ENCODE peak calls at places on chromosomes 13 and 19, in nine cellular contexts. B is breast epithelium, W is thyroid gland, L is prostate gland, P is esophagus muscularis mucosa, D is pancreas, S is lower lobe of right lung, U is Peyer's patch, I is spleen. Z is an unnamed sample. For H3K9me3, the result is how much of the 10 kb centered on the place peaks cover.

GRCh38 chr13:95239293-95239692 is 62.0 kb downstream of the ABCC4 start:
- DNase-seq in B (no peak), W (no peak), L (no peak), P (no peak), D (no peak), S (no peak), U (no peak), I (no peak), Z (no peak)

GRCh38 chr19:2488942-2489731 is 13.2 kb downstream of the GADD45B start:
- DNase-seq in B (peak), W (peak), L (no peak), P (no peak), D (peak), S (peak), U (peak), I (peak), Z (peak)

GRCh38 chr19:49109051-49109450 is 5.1 kb upstream of the LIN7B start:
- DNase-seq in B (no peak), W (no peak), L (no peak), P (no peak), D (no peak), S (no peak), U (no peak), I (no peak), Z (no peak)

GRCh38 chr13:112979406-112979902 is 10.4 kb downstream of the MCF2L start:
- DNase-seq in B (no peak), W (no peak), L (no peak), P (no peak), D (no peak), S (no peak), U (no peak), I (no peak), Z (no peak)

GRCh38 chr13:35720290-35720689 is 243.8 kb upstream of the MAB21L1 start:
- DNase-seq in B (no peak), W (no peak), L (no peak), P (no peak), D (no peak), S (no peak), U (no peak), I (no peak), Z (no peak)

GRCh38 chr19:15684828-15685227 is 11.9 kb downstream of the CYP4F12 start:
- DNase-seq in B (no peak), W (no peak), L (no peak), P (peak), D (no peak), S (no peak), U (no peak), I (no peak), Z (no peak)

GRCh38 chr13:87677043-87677333 is 5.8 kb downstream of the SLITRK5 start:
- DNase-seq in B (no peak), W (peak), L (no peak), P (no peak), D (no peak), S (no peak), U (no peak), I (no peak), Z (no peak)

GRCh38 chr13:37806666-37807065 is 62.9 kb downstream of the TRPC4 start:
- DNase-seq in B (no peak), W (no peak), L (no peak), P (no peak), D (no peak), S (no peak), U (no peak), I (no peak), Z (no peak)

GRCh38 chr19:50003810-50004419 is 21.3 kb downstream of the VRK3 start:
- DNase-seq in B (no peak), W (peak), L (no peak), P (no peak), D (no peak), S (no peak), U (no peak), I (no peak), Z (no peak)

GRCh38 chr13:45370922-45371406 is 30.0 kb upstream of the TPT1 start:
- DNase-seq in B (peak), W (peak), L (peak), P (no peak), D (peak), S (peak), U (peak), I (peak), Z (peak)

GRCh38 chr19:39099341-39099740 is 15.2 kb downstream of the ACP7 start:
- DNase-seq in B (no peak), W (no peak), L (no peak), P (no peak), D (no peak), S (no peak), U (no peak), I (no peak), Z (no peak)

GRCh38 chr13:48562296-48563066 is 29.6 kb upstream of the RCBTB2 start:
- DNase-seq in B (no peak), W (no peak), L (no peak), P (peak), D (no peak), S (no peak), U (peak), I (no peak), Z (no peak)

GRCh38 chr19:3108775-3109174 is 14.6 kb downstream of the GNA11 start:
- DNase-seq in B (no peak), W (peak), L (peak), P (no peak), D (no peak), S (peak), U (peak), I (peak), Z (no peak)

GRCh38 chr19:1647664-1648155 is 4.7 kb downstream of the TCF3 start:
- DNase-seq in B (no peak), W (no peak), L (no peak), P (no peak), D (no peak), S (no peak), U (peak), I (no peak), Z (no peak)

GRCh38 chr19:6161271-6161850 is 25.9 kb downstream of the ACSBG2 start:
- DNase-seq in B (no peak), W (no peak), L (no peak), P (no peak), D (no peak), S (peak), U (peak), I (no peak), Z (peak)

GRCh38 chr19:34269489-34269888 is 15.1 kb downstream of the GARRE1 start:
- DNase-seq in B (no peak), W (peak), L (no peak), P (no peak), D (no peak), S (no peak), U (peak), I (no peak), Z (no peak)

GRCh38 chr13:78742659-78743058 is 83.7 kb upstream of the OBI1 start:
- DNase-seq in B (no peak), W (peak), L (no peak), P (no peak), D (no peak), S (no peak), U (no peak), I (no peak), Z (no peak)

GRCh38 chr19:45528149-45528743 is 21.0 kb downstream of the VASP start:
- DNase-seq in B (no peak), W (no peak), L (peak), P (no peak), D (peak), S (no peak), U (no peak), I (no peak), Z (no peak)

GRCh38 chr19:945401-946252 is 19.8 kb downstream of the ARID3A start:
- DNase-seq in B (no peak), W (no peak), L (no peak), P (no peak), D (no peak), S (no peak), U (no peak), I (no peak), Z (no peak)

GRCh38 chr19:38917921-38918491 is 6.0 kb upstream of the CCER2 start:
- DNase-seq in B (no peak), W (no peak), L (no peak), P (no peak), D (no peak), S (peak), U (peak), I (peak), Z (no peak)

GRCh38 chr19:13834308-13834790 is 39.1 kb downstream of the ZSWIM4 start:
- DNase-seq in B (no peak), W (no peak), L (no peak), P (no peak), D (no peak), S (no peak), U (no peak), I (no peak), Z (no peak)

GRCh38 chr13:75492389-75492788 is 10.4 kb upstream of the TBC1D4 start:
- DNase-seq in B (no peak), W (no peak), L (no peak), P (no peak), D (no peak), S (no peak), U (no peak), I (no peak), Z (no peak)

GRCh38 chr13:101218484-101218883 is 197.8 kb downstream of the NALCN start:
- DNase-seq in B (no peak), W (no peak), L (no peak), P (no peak), D (no peak), S (no peak), U (no peak), I (no peak), Z (no peak)

GRCh38 chr19:23409392-23410048 is 14.2 kb upstream of the ZNF91 start:
- DNase-seq in B (no peak), W (no peak), L (no peak), P (no peak), D (no peak), S (no peak), U (peak), I (no peak), Z (no peak)

GRCh38 chr19:55383279-55383788 is 758 bp downstream of the TMEM238 start:
- DNase-seq in B (no peak), W (no peak), L (no peak), P (no peak), D (no peak), S (no peak), U (peak), I (peak), Z (no peak)

GRCh38 chr19:55257461-55258411 is 1.1 kb downstream of the PPP6R1 start:
- DNase-seq in B (no peak), W (peak), L (no peak), P (no peak), D (no peak), S (no peak), U (no peak), I (peak), Z (no peak)

GRCh38 chr13:91328726-91329125 is 18.8 kb upstream of the MIR17HG start:
- DNase-seq in B (no peak), W (no peak), L (no peak), P (no peak), D (no peak), S (no peak), U (no peak), I (no peak), Z (no peak)

GRCh38 chr13:32790731-32791130 is 204.5 kb downstream of the PDS5B start:
- DNase-seq in B (no peak), W (no peak), L (no peak), P (no peak), D (no peak), S (no peak), U (no peak), I (no peak), Z (no peak)

GRCh38 chr13:86085890-86086289 is 286.7 kb upstream of the SLITRK6 start:
- DNase-seq in B (no peak), W (no peak), L (no peak), P (no peak), D (no peak), S (no peak), U (no peak), I (no peak), Z (no peak)

GRCh38 chr13:76331948-76332712 is 554.1 kb downstream of the KCTD12 start:
- DNase-seq in B (no peak), W (no peak), L (no peak), P (no peak), D (no peak), S (no peak), U (no peak), I (no peak), Z (no peak)

GRCh38 chr13:101544979-101545378 is 92.5 kb downstream of the ITGBL1 start:
- DNase-seq in B (no peak), W (no peak), L (no peak), P (no peak), D (no peak), S (no peak), U (no peak), I (no peak), Z (no peak)

GRCh38 chr19:16001481-16002312 is 52.9 kb downstream of the OR10H4 start:
- DNase-seq in B (no peak), W (no peak), L (peak), P (peak), D (peak), S (no peak), U (no peak), I (no peak), Z (no peak)

GRCh38 chr13:74026753-74027152 is 107.5 kb downstream of the KLF12 start:
- DNase-seq in B (no peak), W (no peak), L (no peak), P (no peak), D (no peak), S (no peak), U (peak), I (peak), Z (no peak)

GRCh38 chr13:73090116-73090811 is 31.5 kb downstream of the KLF5 start:
- DNase-seq in B (no peak), W (peak), L (peak), P (no peak), D (peak), S (no peak), U (peak), I (no peak), Z (no peak)

GRCh38 chr13:32883501-32883900 is 132.7 kb upstream of the KL start:
- DNase-seq in B (no peak), W (peak), L (peak), P (no peak), D (peak), S (no peak), U (no peak), I (no peak), Z (no peak)

GRCh38 chr13:99969934-99970760 is 1.4 kb downstream of the ZIC5 start:
- DNase-seq in B (no peak), W (no peak), L (no peak), P (no peak), D (no peak), S (no peak), U (peak), I (no peak), Z (no peak)

GRCh38 chr13:99967884-99968520 is 3.6 kb downstream of the ZIC5 start:
- DNase-seq in B (no peak), W (no peak), L (no peak), P (no peak), D (no peak), S (no peak), U (peak), I (no peak), Z (no peak)

GRCh38 chr13:99969368-99969933 is 2.1 kb downstream of the ZIC5 start:
- DNase-seq in B (no peak), W (no peak), L (no peak), P (no peak), D (no peak), S (no peak), U (peak), I (no peak), Z (no peak)

GRCh38 chr13:99967498-99967883 is 4.1 kb downstream of the ZIC5 start:
- DNase-seq in B (no peak), W (no peak), L (no peak), P (no peak), D (no peak), S (no peak), U (no peak), I (no peak), Z (no peak)

DNA sequence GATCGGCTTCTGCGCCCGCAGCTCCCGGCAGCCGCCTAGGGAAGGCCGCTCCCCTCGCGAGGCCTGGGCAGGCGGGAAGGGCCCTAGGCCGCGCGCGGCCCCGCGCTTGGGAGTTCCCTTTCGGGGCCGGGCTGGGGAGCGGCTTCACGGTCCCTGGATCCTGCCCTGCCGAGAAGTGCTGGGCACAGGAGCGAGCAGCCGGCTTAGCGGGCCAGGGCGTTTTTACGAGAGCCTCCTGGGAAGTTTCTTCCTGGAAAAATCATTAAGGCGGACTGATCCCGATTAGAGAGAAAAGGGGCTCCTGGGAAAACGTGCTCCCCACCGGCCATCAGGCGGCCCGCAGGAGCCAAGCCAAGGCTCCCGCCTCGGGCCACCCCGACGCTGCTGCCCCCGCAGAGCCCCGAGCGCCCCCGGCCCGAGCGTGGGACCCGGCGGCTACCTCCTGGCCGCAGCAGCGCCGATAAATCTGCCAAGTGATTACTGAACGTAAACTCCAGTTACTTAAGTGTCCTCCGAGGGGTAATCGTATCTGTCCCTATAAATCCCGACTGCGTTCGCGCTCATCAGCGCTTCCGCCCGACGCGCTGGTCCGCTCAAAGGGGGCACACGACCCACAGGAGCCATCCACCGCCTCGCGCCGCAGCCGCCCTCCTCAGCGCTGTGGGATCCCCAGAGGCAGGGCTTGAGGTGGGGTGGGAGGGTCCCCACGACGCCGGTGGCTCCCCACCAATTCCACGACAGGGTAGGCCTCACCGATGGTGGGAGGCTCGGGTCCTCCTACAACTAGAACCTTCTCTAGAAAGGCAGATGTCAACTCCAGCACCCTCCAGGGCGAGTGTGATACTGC is 2.8 kb downstream of the ZIC5 start:
- DNase-seq in B (no peak), W (no peak), L (no peak), P (no peak), D (no peak), S (no peak), U (peak), I (no peak), Z (no peak)
- H3K9me3 ChIP-seq in B (under half), W (under half), L (under half), P (under half), D (under half), S (under half), U (under half), I (under half), Z (under half)

GRCh38 chr19:37505958-37506386 is 767 bp upstream of the ZNF793 start:
- DNase-seq in B (peak), W (no peak), L (no peak), P (peak), D (no peak), S (no peak), U (no peak), I (no peak), Z (no peak)
- H3K9me3 ChIP-seq in B (under half), W (under half), L (under half), P (under half), D (under half), S (under half), U (under half), I (half or more), Z (under half)

DNA sequence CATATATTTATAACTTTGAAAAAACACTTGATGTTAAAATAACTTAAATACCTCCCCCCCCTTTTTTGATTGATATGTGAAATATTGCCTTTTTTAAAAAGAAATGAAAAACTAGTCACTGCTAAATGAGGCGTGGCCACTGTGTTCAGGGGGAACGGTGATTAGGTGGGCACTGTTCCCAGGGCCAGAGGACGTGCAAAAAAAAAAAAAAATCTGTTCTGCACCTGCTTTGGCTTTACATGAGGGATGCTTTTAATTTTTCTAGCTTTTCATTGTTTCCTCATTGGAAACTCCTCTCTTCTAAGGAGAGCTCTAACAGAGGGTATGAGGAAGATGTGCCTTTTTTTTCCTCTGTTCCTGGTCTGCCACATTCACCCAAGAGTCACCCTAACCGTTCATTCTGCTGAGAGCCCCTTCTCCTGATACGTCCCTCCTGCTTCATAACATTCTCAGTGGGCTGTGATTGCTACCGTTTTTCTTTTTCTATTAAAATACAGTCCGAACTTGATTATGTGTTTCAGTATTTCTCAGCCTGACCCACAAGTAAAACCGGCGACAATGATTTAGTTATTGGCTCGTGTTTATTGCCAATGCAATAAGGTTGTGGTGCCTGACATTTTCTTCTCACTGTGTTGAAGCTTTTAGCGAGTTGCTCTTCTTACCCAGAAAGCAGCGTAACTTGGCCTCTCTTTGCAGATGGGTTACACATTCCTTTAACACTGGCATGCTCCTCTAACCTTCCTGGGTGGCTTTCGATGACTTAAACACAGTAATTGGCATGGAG is 64.8 kb upstream of the ZNF536 start:
- DNase-seq in B (no peak), W (no peak), L (no peak), P (no peak), D (no peak), S (no peak), U (no peak), I (no peak), Z (no peak)
- H3K9me3 ChIP-seq in B (under half), W (under half), L (under half), P (under half), D (under half), S (under half), U (under half), I (under half), Z (under half)

DNA sequence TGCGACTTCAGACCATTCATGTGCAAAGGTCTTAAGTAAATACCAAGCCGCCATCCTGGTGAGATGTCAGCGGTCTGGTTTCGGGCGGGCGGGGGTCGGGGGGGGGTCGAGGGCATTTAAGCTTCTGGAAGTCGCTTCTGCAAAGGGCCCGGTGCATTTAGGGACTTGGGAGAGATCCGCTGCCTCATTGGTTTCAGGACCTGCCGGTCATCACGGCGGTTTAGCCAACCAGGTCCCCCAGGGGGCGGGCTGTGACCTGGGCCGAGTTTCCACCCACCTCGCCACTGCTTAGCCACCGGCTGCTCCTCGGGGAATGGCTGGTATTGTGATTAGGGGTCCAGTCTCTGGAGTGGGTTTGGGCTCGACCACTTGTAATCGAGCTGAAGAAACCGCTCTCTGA is 7.8 kb downstream of the ANKLE1 start:
- DNase-seq in B (no peak), W (peak), L (no peak), P (peak), D (peak), S (peak), U (peak), I (peak), Z (peak)
- H3K9me3 ChIP-seq in B (under half), W (under half), L (under half), P (under half), D (under half), S (under half), U (under half), I (under half), Z (under half)

GRCh38 chr13:19052180-19052579 is 129.4 kb downstream of the TUBA3C start:
- DNase-seq in B (no peak), W (no peak), L (no peak), P (no peak), D (no peak), S (no peak), U (no peak), I (no peak), Z (no peak)

GRCh38 chr13:19050901-19051300 is 130.7 kb downstream of the TUBA3C start:
- DNase-seq in B (no peak), W (no peak), L (no peak), P (peak), D (no peak), S (no peak), U (no peak), I (no peak), Z (no peak)

GRCh38 chr13:19055611-19056010 is 126.0 kb downstream of the TUBA3C start:
- DNase-seq in B (no peak), W (no peak), L (no peak), P (peak), D (no peak), S (no peak), U (no peak), I (no peak), Z (no peak)

GRCh38 chr13:19053561-19053960 is 128.1 kb downstream of the TUBA3C start:
- DNase-seq in B (no peak), W (no peak), L (no peak), P (peak), D (no peak), S (no peak), U (no peak), I (no peak), Z (no peak)

GRCh38 chr13:19052931-19053330 is 128.7 kb downstream of the TUBA3C start:
- DNase-seq in B (no peak), W (no peak), L (no peak), P (peak), D (no peak), S (no peak), U (no peak), I (no peak), Z (no peak)
- H3K9me3 ChIP-seq in B (under half), W (under half), L (under half), P (under half), D (under half), S (under half), U (under half), I (half or more), Z (under half)

GRCh38 chr19:58079792-58080191 is 18.2 kb downstream of the ZSCAN18 start:
- DNase-seq in B (no peak), W (no peak), L (no peak), P (no peak), D (no peak), S (no peak), U (no peak), I (no peak), Z (no peak)
- H3K9me3 ChIP-seq in B (half or more), W (under half), L (under half), P (half or more), D (under half), S (half or more), U (under half), I (half or more), Z (under half)